ENCODE peak calls at places on chromosomes 1 and 21, in nine cellular contexts. G, X, U, F, L, K, V, W and Q are unnamed samples.

GRCh38 chr1:234226106-234226818 is 147.0 kb upstream of the COA6 start:
- DNase-seq in G (no peak), W (no peak), V (no peak), F (no peak), X (peak), K (no peak), L (no peak), U (no peak), Q (no peak)

GRCh38 chr1:77545970-77546369 is 136.5 kb downstream of the ZZZ3 start:
- DNase-seq in F (no peak), G (peak), X (no peak), K (no peak), L (no peak), U (no peak), W (no peak), V (no peak), Q (no peak)

GRCh38 chr1:204323887-204324286 is 35.8 kb downstream of the PLEKHA6 start:
- DNase-seq in L (no peak), U (no peak), K (no peak), F (no peak), W (no peak), X (no peak), V (no peak), G (peak), Q (no peak)

GRCh38 chr1:90725961-90726715 is 9.0 kb upstream of the BARHL2 start:
- DNase-seq in K (no peak), F (no peak), G (no peak), U (peak), X (no peak), W (no peak), L (no peak), V (no peak), Q (no peak)

GRCh38 chr21:33441489-33442477 is 38.0 kb downstream of the TMEM50B start:
- DNase-seq in F (peak), V (no peak), U (no peak), K (no peak), L (peak), W (no peak), X (peak), G (peak), Q (no peak)

GRCh38 chr1:26972821-26973220 is 12.6 kb upstream of the KDF1 start:
- DNase-seq in V (no peak), G (no peak), W (no peak), F (no peak), L (no peak), U (no peak), X (no peak), K (no peak), Q (no peak)

GRCh38 chr1:66402194-66402593 is 131.8 kb upstream of the SGIP1 start:
- DNase-seq in L (peak), K (peak), F (peak), X (peak), U (no peak), W (no peak), V (no peak), G (no peak), Q (no peak)

GRCh38 chr1:76035053-76035452 is 39.5 kb upstream of the ST6GALNAC3 start:
- DNase-seq in V (no peak), L (no peak), G (peak), F (no peak), W (no peak), U (peak), X (no peak), K (no peak), Q (no peak)

GRCh38 chr1:92411511-92411910 is 75.2 kb downstream of the GFI1 start:
- DNase-seq in F (no peak), W (no peak), L (peak), V (no peak), K (peak), X (no peak), U (no peak), G (peak), Q (no peak)

GRCh38 chr1:16967095-16967567 is 13.3 kb downstream of the MFAP2 start:
- DNase-seq in W (no peak), G (no peak), F (no peak), V (no peak), L (no peak), K (no peak), U (no peak), X (no peak), Q (no peak)

GRCh38 chr1:16612332-16613172 is 812 bp downstream of the NBPF1 start:
- DNase-seq in V (no peak), F (no peak), X (no peak), G (peak), W (no peak), K (peak), U (peak), L (peak), Q (peak)

GRCh38 chr1:226250511-226250910 is 27.0 kb downstream of the MIXL1 start:
- DNase-seq in K (no peak), L (no peak), F (no peak), W (no peak), V (no peak), G (no peak), X (no peak), U (no peak), Q (no peak)

GRCh38 chr1:203126151-203126865 is 1.2 kb upstream of the ADORA1 start:
- DNase-seq in X (no peak), L (peak), G (peak), K (no peak), W (no peak), V (no peak), U (peak), F (no peak), Q (no peak)

GRCh38 chr1:233802611-233803010 is 101.9 kb upstream of the SLC35F3 start:
- DNase-seq in L (no peak), U (no peak), F (no peak), W (no peak), V (no peak), X (no peak), K (no peak), G (no peak), Q (no peak)

GRCh38 chr1:9424278-9424677 is 115.0 kb upstream of the SLC25A33 start:
- DNase-seq in X (no peak), W (no peak), K (no peak), G (no peak), V (no peak), F (no peak), L (no peak), U (no peak), Q (no peak)

GRCh38 chr1:227845115-227845389 is 29.6 kb downstream of the PRSS38 start:
- DNase-seq in L (peak), U (no peak), K (no peak), X (no peak), G (no peak), F (no peak), W (no peak), V (no peak), Q (no peak)

GRCh38 chr1:40362699-40363098 is 10.8 kb upstream of the SMAP2 start:
- DNase-seq in U (no peak), X (no peak), G (peak), F (no peak), L (no peak), V (no peak), W (no peak), K (no peak), Q (no peak)

GRCh38 chr1:205298191-205298994 is 23.2 kb downstream of the NUAK2 start:
- DNase-seq in U (peak), L (no peak), W (no peak), V (no peak), X (no peak), F (no peak), G (peak), K (peak), Q (peak)

GRCh38 chr1:98371767-98372166 is 289.8 kb upstream of the SNX7 start:
- DNase-seq in L (no peak), G (no peak), V (no peak), W (no peak), U (no peak), K (no peak), X (no peak), F (no peak), Q (no peak)